ENCODE peak calls at places on chromosomes 12 and 14, in five cellular contexts. P is PC-3, V is psoas muscle, L is breast epithelium, A is A549. M is an unnamed sample.

GRCh38 chr14:90828642-90829487 is 12.6 kb upstream of the TTC7B start:
- DNase-seq in P (no peak), V (no peak), L (no peak), A (no peak), M (no peak)

GRCh38 chr14:91872011-91872476 is 4.7 kb upstream of the TC2N start:
- DNase-seq in P (peak; percentile 20), V (no peak), L (no peak), A (no peak), M (no peak)

GRCh38 chr14:54562334-54562733 is 4.6 kb upstream of the SAMD4A start:
- DNase-seq in P (no peak), V (no peak), L (no peak), A (no peak), M (no peak)

GRCh38 chr12:111645433-111645832 is 40.3 kb downstream of the BRAP start:
- DNase-seq in P (peak; percentile 70), V (no peak), L (no peak), A (no peak), M (no peak)

GRCh38 chr12:116123511-116124258 is 153.8 kb downstream of the MED13L start:
- DNase-seq in P (peak; percentile 76), V (peak; percentile 37), L (no peak), A (no peak), M (no peak)

GRCh38 chr14:53386359-53386758 is 233.2 kb upstream of the DDHD1 start:
- DNase-seq in P (no peak), V (no peak), L (no peak), A (no peak), M (no peak)

GRCh38 chr14:77495354-77495753 is 3.3 kb downstream of the ISM2 start:
- DNase-seq in P (no peak), V (no peak), L (no peak), A (no peak), M (no peak)

GRCh38 chr12:45289245-45290217 is 73.6 kb downstream of the ANO6 start:
- DNase-seq in P (no peak), V (no peak), L (no peak), A (no peak), M (no peak)

GRCh38 chr12:120207227-120207626 is 6.3 kb upstream of the RPLP0 start:
- DNase-seq in P (no peak), V (no peak), L (no peak), A (no peak), M (no peak)

GRCh38 chr14:104499784-104500496 is 79.6 kb upstream of the C14orf180 start:
- DNase-seq in P (no peak), V (no peak), L (no peak), A (no peak), M (no peak)

GRCh38 chr14:61471297-61471980 is 150.1 kb downstream of the PRKCH start:
- DNase-seq in P (no peak), V (no peak), L (no peak), A (no peak), M (no peak)

GRCh38 chr12:74817499-74817898 is 279.9 kb downstream of the ATXN7L3B start:
- DNase-seq in P (no peak), V (no peak), L (no peak), A (no peak), M (peak; percentile 52)

GRCh38 chr14:59343585-59343984 is 121.6 kb downstream of the GPR135 start:
- DNase-seq in P (peak; percentile 67), V (no peak), L (no peak), A (no peak), M (no peak)

GRCh38 chr12:49832836-49833421 is 4.7 kb upstream of the NCKAP5L start:
- DNase-seq in P (peak; percentile 27), V (no peak), L (no peak), A (no peak), M (no peak)

GRCh38 chr12:1820191-1820599 is at the start of gene LRTM2:
- DNase-seq in P (no peak), V (no peak), L (no peak), A (no peak), M (no peak)

GRCh38 chr12:117714203-117714602 is 254.6 kb downstream of the KSR2 start:
- DNase-seq in P (no peak), V (no peak), L (no peak), A (no peak), M (no peak)

GRCh38 chr14:95903616-95904107 is 27.0 kb downstream of the TUNAR start:
- DNase-seq in P (no peak), V (no peak), L (no peak), A (no peak), M (no peak)

GRCh38 chr14:78448483-78449094 is 278.4 kb downstream of the NRXN3 start:
- DNase-seq in P (peak; percentile 28), V (peak; percentile 15), L (no peak), A (peak; percentile 52), M (no peak)

GRCh38 chr12:5922500-5922899 is 22.6 kb downstream of the ANO2 start:
- DNase-seq in P (no peak), V (no peak), L (no peak), A (no peak), M (no peak)

GRCh38 chr12:232731-233614 is 19.0 kb upstream of the SLC6A12 start:
- DNase-seq in P (no peak), V (no peak), L (peak; percentile 34), A (no peak), M (no peak)

GRCh38 chr12:7832059-7832696 is 40.5 kb downstream of the SLC2A14 start:
- DNase-seq in P (peak; percentile 50), V (no peak), L (no peak), A (peak; percentile 83), M (peak; percentile 42)

GRCh38 chr14:54637270-54637669 is 70.3 kb downstream of the SAMD4A start:
- DNase-seq in P (peak; percentile 42), V (no peak), L (no peak), A (no peak), M (no peak)

GRCh38 chr12:23049180-23049579 is 424.2 kb downstream of the ETNK1 start:
- DNase-seq in P (no peak), V (no peak), L (no peak), A (no peak), M (no peak)

GRCh38 chr14:83556746-83557460 is 1973.0 kb upstream of the FLRT2 start:
- DNase-seq in P (peak; percentile 68), V (no peak), L (no peak), A (no peak), M (no peak)

GRCh38 chr12:130192667-130193345 is 30.5 kb downstream of the FZD10 start:
- DNase-seq in P (no peak), V (no peak), L (no peak), A (no peak), M (no peak)
- TF ChIP-seq CTCF in P (no peak), V (no peak), L (no peak), A (no peak), M (no peak)

GRCh38 chr12:52183971-52184370 is 7.8 kb downstream of the KRT80 start:
- DNase-seq in P (no peak), V (no peak), L (no peak), A (no peak), M (peak; percentile 59)

GRCh38 chr12:52186135-52186840 is 5.5 kb downstream of the KRT80 start:
- DNase-seq in P (peak; percentile 92), V (no peak), L (no peak), A (no peak), M (no peak)

GRCh38 chr12:52184813-52185212 is 7.0 kb downstream of the KRT80 start:
- DNase-seq in P (no peak), V (no peak), L (no peak), A (no peak), M (no peak)

GRCh38 chr12:52187206-52187605 is 4.6 kb downstream of the KRT80 start:
- DNase-seq in P (no peak), V (no peak), L (no peak), A (no peak), M (no peak)

DNA sequence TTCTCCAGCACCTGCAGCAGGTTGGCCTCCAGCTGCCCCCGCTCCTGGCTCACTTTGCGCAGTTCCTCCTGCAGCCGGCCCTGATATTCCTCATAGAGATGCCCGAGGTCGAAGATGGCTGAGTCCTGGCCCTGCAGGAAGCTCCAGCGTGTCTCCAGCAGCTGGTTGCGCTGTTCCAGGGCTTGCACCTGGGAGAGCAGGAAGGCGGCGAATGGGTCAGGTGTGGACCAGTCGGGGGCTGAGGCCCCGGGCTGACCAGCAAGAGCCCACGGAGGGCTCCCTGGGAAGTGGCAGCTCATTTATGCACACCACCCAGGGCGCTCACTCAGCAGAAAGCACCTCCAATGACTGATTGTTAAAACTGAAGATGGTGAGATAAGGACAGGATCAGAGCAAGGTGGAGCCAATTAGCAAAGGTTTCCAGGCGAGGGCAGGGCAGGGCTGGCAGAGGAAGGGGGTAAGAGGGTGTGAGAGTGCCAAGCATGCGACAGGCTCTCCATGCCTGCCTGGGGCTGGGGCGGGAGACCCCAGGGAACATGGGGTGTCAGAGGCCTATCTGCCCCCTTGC is 6.3 kb downstream of the KRT80 start:
- DNase-seq in P (no peak), V (no peak), L (no peak), A (no peak), M (no peak)
- H3K4me3 ChIP-seq in P (no peak overlapping the region), V (no peak overlapping the region), L (no peak overlapping the region), A (no peak overlapping the region), M (no peak overlapping the region)

DNA sequence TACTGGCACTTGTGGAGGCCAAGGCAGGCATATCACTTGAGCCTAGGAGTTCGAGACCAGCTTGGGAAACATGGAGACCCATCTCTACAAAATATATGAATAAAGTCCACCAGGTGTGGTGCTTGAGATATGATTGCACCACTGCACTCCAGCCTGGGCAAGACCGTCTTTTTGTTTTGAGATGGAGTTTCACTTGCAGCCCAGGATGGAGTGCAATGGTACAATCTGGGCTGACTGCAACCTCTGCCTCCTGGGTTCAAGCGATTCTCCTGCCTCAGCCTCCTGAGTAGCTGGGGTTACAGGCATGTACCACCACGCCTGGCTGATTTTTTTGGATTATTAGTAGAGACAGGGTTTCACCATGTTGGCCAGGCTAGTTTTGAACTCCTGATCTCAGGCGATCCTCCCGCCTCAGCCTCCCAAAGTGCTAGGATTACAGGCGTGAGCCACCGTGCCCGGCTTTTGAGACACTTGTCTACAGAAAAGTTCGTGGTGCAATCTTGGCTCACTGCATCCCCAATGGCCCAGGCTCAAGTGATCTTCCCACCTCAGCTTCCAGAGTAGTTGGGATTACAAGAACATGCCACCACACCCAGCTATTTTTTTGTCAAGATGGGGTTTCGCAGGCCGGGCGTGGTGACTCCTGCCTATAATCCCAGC is 16.3 kb upstream of the ATP5F1B start:
- DNase-seq in P (no peak), V (no peak), L (no peak), A (no peak), M (no peak)
- H3K27ac ChIP-seq in P (no peak overlapping the region), V (no peak overlapping the region), L (no peak overlapping the region), A (no peak overlapping the region), M (no peak overlapping the region)

GRCh38 chr14:94691658-94692029 is 78.3 kb downstream of the GSC start:
- DNase-seq in P (no peak), V (no peak), L (no peak), A (no peak), M (no peak)
- TF ChIP-seq CTCF in P (no peak), V (no peak), L (no peak), A (no peak), M (no peak)

GRCh38 chr12:38904932-38905479 is 385 bp downstream of the CPNE8 start:
- DNase-seq in P (peak; percentile 91), V (peak; percentile 85), L (peak; percentile 65), A (peak; percentile 79), M (peak; percentile 92)
- H3K4me3 ChIP-seq in P (peak overlapping the region; percentile 83), V (peak overlapping the region; percentile 67), L (peak overlapping the region; percentile 73), A (peak overlapping the region; percentile 61), M (peak overlapping the region; percentile 73)

M was measured in left lung.